ENCODE peak calls at places on chromosomes 3 and 15, in five cellular contexts. S is glutamatergic neuron; P is activated naive CD8-positive, alpha-beta T cell treated with anti-CD3 and anti-CD28 coated beads for 36 hours; Z is naive thymus-derived CD8-positive, alpha-beta T cell; O is endothelial cell. Y is an unnamed sample.
A peak's percentile ranks its signal among the peaks of the same experiment; 100 is the strongest.

GRCh38 chr3:69288161-69288895 is 97.6 kb downstream of the FRMD4B start:
- DNase-seq in S (peak; percentile 29), O (no peak), Z (no peak), P (peak; percentile 24), Y (peak; percentile 64)

GRCh38 chr3:32392530-32393302 is 1.1 kb downstream of the CMTM7 start:
- DNase-seq in S (no peak), O (no peak), Z (no peak), P (peak; percentile 17), Y (no peak)

GRCh38 chr3:138774529-138775253 is 60.0 kb downstream of the PIK3CB start:
- DNase-seq in S (no peak), Z (no peak), P (no peak), O (no peak), Y (no peak)

GRCh38 chr15:74635228-74635627 is 19.6 kb downstream of the CLK3 start:
- DNase-seq in P (peak; percentile 71), O (peak; percentile 68), Z (peak; percentile 64), S (peak; percentile 75), Y (peak; percentile 50)

GRCh38 chr3:13133471-13133981 is 60.3 kb upstream of the IQSEC1 start:
- DNase-seq in P (no peak), S (no peak), O (no peak), Z (no peak), Y (no peak)

GRCh38 chr15:52124270-52124878 is 11.8 kb upstream of the BCL2L10 start:
- DNase-seq in Z (no peak), O (no peak), P (no peak), S (no peak), Y (no peak)

GRCh38 chr15:57892181-57892580 is 173.3 kb downstream of the ALDH1A2 start:
- DNase-seq in S (no peak), O (no peak), P (no peak), Z (no peak), Y (no peak)

GRCh38 chr3:29577250-29577649 is 296.4 kb downstream of the RBMS3 start:
- DNase-seq in Z (no peak), O (no peak), P (no peak), S (no peak), Y (no peak)

GRCh38 chr15:51076898-51077564 is 17.7 kb downstream of the TNFAIP8L3 start:
- DNase-seq in Z (no peak), O (no peak), P (peak; percentile 36), S (no peak), Y (peak; percentile 73)

GRCh38 chr15:59976480-59976879 is 27.6 kb upstream of the FOXB1 start:
- DNase-seq in Z (peak; percentile 58), S (no peak), P (peak; percentile 62), O (peak; percentile 26), Y (no peak)

GRCh38 chr3:150365132-150365604 is 42.9 kb upstream of the TSC22D2 start:
- DNase-seq in S (no peak), Z (no peak), P (no peak), O (no peak), Y (no peak)

GRCh38 chr15:73317651-73318462 is 50.9 kb downstream of the HCN4 start:
- DNase-seq in S (no peak), P (no peak), Z (no peak), O (no peak), Y (peak; percentile 35)

GRCh38 chr15:85381850-85382751 is 1.7 kb downstream of the AKAP13 start:
- DNase-seq in P (no peak), Z (peak; percentile 6), O (no peak), S (no peak), Y (no peak)

GRCh38 chr3:58462829-58463180 is 29.1 kb upstream of the KCTD6 start:
- DNase-seq in P (no peak), O (no peak), S (no peak), Z (no peak), Y (no peak)

GRCh38 chr3:146873748-146874147 is 268.6 kb upstream of the PLSCR5 start:
- DNase-seq in O (no peak), S (no peak), P (no peak), Z (no peak), Y (no peak)

GRCh38 chr3:107506458-107506857 is 16.3 kb upstream of the BBX start:
- DNase-seq in Z (no peak), S (no peak), O (no peak), P (no peak), Y (no peak)

GRCh38 chr15:25407950-25408349 is 30.9 kb downstream of the UBE3A start:
- DNase-seq in Z (no peak), O (no peak), S (no peak), P (no peak), Y (no peak)

GRCh38 chr15:79169531-79170123 is 79.0 kb upstream of the RASGRF1 start:
- DNase-seq in P (no peak), O (no peak), Z (no peak), S (no peak), Y (no peak)

GRCh38 chr3:51937014-51937413 is 4.7 kb downstream of the RRP9 start:
- DNase-seq in S (no peak), Z (no peak), P (no peak), O (no peak), Y (no peak)

GRCh38 chr3:193031909-193032308 is 114.3 kb upstream of the MB21D2 start:
- DNase-seq in S (no peak), Z (no peak), O (no peak), P (no peak), Y (peak; percentile 31)